ENCODE peak calls at places on chromosome 3, in eight cellular contexts. X, K, M, D, B, T, H and L are unnamed samples. For H3K27me3, the result is how much of the 10 kb centered on the place peaks cover.

GRCh38 chr3:85801955-85802354 is 843.2 kb downstream of the CADM2 start:
- DNase-seq in X (no peak), K (no peak), M (no peak), D (peak), B (no peak), T (no peak), H (no peak), L (no peak)

GRCh38 chr3:187808466-187809291 is 63.4 kb upstream of the BCL6 start:
- DNase-seq in X (no peak), K (no peak), M (no peak), D (no peak), B (no peak), T (no peak), H (no peak), L (no peak)

GRCh38 chr3:42511196-42511595 is 8.8 kb downstream of the VIPR1 start:
- DNase-seq in X (no peak), K (no peak), M (no peak), D (no peak), B (no peak), T (no peak), H (no peak), L (no peak)

GRCh38 chr3:20074226-20075063 is 34.2 kb downstream of the KAT2B start:
- DNase-seq in X (no peak), K (peak), M (no peak), D (peak), B (no peak), T (no peak), H (no peak), L (no peak)

GRCh38 chr3:16828815-16829214 is 55.9 kb upstream of the PLCL2 start:
- DNase-seq in X (peak), K (peak), M (no peak), D (peak), B (no peak), T (no peak), H (peak), L (no peak)

GRCh38 chr3:186831795-186832194 is 10.7 kb upstream of the ADIPOQ start:
- DNase-seq in X (no peak), K (no peak), M (no peak), D (no peak), B (no peak), T (no peak), H (no peak), L (no peak)

GRCh38 chr3:101992861-101993260 is 143.5 kb downstream of the NFKBIZ start:
- DNase-seq in X (no peak), K (no peak), M (no peak), D (no peak), B (no peak), T (no peak), H (no peak), L (no peak)

GRCh38 chr3:195905970-195906864 is 2.1 kb downstream of the TNK2 start:
- DNase-seq in X (no peak), K (peak), M (peak), D (peak), B (no peak), T (no peak), H (no peak), L (no peak)

GRCh38 chr3:66297917-66298316 is 77.1 kb downstream of the SLC25A26 start:
- DNase-seq in X (no peak), K (peak), M (no peak), D (peak), B (no peak), T (no peak), H (no peak), L (no peak)

GRCh38 chr3:184361932-184362667 is 590 bp downstream of the POLR2H start:
- DNase-seq in X (peak), K (peak), M (peak), D (peak), B (no peak), T (peak), H (peak), L (peak)

DNA sequence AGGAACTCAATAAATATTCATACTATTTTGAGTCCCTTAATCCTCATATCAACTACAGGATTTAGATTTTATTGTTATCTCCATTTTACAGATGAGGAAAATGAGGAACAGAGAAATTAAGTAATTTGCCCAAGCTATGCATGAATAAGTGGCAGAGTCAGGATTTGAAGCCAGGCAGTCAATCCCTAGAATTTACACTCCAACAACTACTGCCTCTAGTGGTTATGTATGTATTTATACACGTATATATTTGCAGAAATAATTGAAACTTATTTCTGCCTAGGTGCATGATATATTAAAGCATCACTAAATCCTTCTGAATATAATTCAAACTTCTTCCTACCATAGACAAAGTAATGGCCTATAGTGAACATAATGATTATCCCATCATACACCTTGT is 137.4 kb downstream of the SERPINI1 start:
- DNase-seq in X (no peak), K (no peak), M (no peak), D (no peak), B (no peak), T (no peak), H (no peak), L (no peak)
- TF ChIP-seq CTCF in X (no peak), K (peak), M (no peak), D (peak), B (no peak), T (no peak), H (no peak), L (no peak)

GRCh38 chr3:12325594-12326295 is 36.9 kb downstream of the PPARG start:
- DNase-seq in X (no peak), K (peak), M (no peak), D (peak), B (no peak), T (no peak), H (no peak), L (no peak)

GRCh38 chr3:12323237-12323636 is 34.4 kb downstream of the PPARG start:
- DNase-seq in X (no peak), K (no peak), M (no peak), D (no peak), B (no peak), T (no peak), H (no peak), L (no peak)

GRCh38 chr3:12329063-12329462 is 40.2 kb downstream of the PPARG start:
- DNase-seq in X (no peak), K (no peak), M (no peak), D (no peak), B (no peak), T (no peak), H (no peak), L (no peak)

GRCh38 chr3:12328132-12328915 is 39.5 kb downstream of the PPARG start:
- DNase-seq in X (no peak), K (no peak), M (no peak), D (no peak), B (no peak), T (no peak), H (no peak), L (no peak)
- H3K27me3 ChIP-seq in X (under half), K (under half), M (under half), D (under half), B (under half), T (under half), H (under half), L (under half)

GRCh38 chr3:50354186-50354764 is 3.6 kb downstream of the CYB561D2 start:
- DNase-seq in X (no peak), K (no peak), M (no peak), D (no peak), B (no peak), T (no peak), H (no peak), L (no peak)
- TF ChIP-seq CTCF in X (no peak), K (no peak), M (no peak), D (no peak), B (no peak), T (no peak), H (no peak), L (no peak)

DNA sequence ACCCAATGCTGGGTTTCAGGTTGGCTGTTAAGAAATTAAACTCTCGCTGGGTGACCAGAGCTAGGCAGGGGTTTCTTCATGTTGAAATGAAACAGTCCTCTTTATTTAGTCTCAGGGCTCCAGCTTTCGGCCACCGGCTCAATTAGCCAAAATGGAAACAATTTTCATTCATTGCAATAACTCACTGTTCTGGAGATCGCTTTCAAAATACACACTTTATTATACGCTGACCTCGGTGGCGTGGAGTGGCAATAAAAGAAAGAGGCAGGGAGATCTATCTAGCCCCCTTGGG is 3.8 kb upstream of the MECOM start:
- DNase-seq in X (no peak), K (no peak), M (no peak), D (no peak), B (no peak), T (no peak), H (no peak), L (no peak)
- H3K27me3 ChIP-seq in X (half or more), K (under half), M (half or more), D (under half), B (under half), T (under half), H (under half), L (half or more)

GRCh38 chr3:72872183-72872582 is 15.7 kb upstream of the GXYLT2 start:
- DNase-seq in X (no peak), K (peak), M (no peak), D (peak), B (no peak), T (no peak), H (no peak), L (no peak)
- TF ChIP-seq CTCF in X (no peak), K (no peak), M (no peak), D (no peak), B (no peak), T (no peak), H (no peak), L (no peak)

DNA sequence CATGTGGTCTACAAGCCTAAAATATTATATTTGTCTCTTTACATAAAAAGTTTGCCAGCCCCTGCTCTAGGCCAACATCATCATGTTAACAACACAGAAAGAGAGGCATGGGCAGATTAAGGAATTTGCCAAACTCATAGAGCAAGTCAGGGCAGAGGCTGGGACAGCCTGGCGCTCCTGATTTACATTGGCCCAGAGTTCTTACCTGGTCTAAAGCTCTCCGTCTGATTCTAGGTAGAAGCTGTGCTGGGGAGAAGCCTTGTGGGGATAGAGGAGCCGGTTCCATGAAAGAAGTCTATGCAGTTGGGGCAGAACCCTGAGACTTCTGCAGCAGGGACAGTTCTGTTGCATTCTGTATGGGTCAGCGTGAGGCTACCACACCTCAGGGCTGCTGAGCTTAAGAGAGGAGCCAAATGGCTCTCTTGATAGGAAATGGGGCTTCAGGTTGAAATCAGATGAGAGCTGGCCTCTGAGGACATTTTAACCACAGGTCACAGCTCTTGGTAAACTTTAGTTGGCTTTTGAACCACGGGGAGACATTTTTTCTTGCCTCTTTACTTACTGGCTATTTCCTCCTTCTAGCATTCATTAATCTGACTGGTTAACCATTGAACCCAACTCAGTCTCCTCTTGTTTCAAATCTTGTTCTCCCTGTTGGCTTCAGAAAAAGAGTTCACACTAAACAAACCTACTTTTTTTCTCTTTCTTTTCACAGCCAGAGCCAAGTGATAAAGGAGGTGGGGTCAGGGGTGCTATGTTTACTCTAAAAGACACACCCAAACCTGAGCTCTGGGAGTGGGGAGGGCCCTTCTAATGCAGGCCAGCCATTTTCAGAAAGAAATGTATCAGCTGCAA is 250.7 kb downstream of the OPA1 start:
- DNase-seq in X (no peak), K (no peak), M (no peak), D (no peak), B (no peak), T (no peak), H (peak), L (no peak)
- H3K27me3 ChIP-seq in X (under half), K (under half), M (under half), D (under half), B (under half), T (under half), H (under half), L (under half)